ENCODE peak calls at places on chromosomes 4 and X, in five cellular contexts. R is fibroblast of mammary gland, A is GM13976, E is HFFc6, L is esophagus muscularis mucosa. D is an unnamed sample.

GRCh38 chr4:101192244-101192643 is 155.1 kb downstream of the PPP3CA start:
- DNase-seq in L (no peak), A (no peak), E (no peak), R (peak), D (no peak)

GRCh38 chr4:110623710-110624015 is 786 bp upstream of the PITX2 start:
- DNase-seq in R (no peak), A (no peak), E (no peak), L (no peak), D (no peak)

GRCh38 chrX:97199501-97199900 is 315.8 kb downstream of the RPA4 start:
- DNase-seq in E (no peak), A (no peak), L (no peak), R (no peak), D (no peak)

GRCh38 chr4:41095973-41096372 is 118.4 kb downstream of the APBB2 start:
- DNase-seq in L (no peak), E (peak), A (no peak), R (peak), D (peak)

GRCh38 chr4:157221895-157222763 is 1.6 kb downstream of the GRIA2 start:
- DNase-seq in A (no peak), L (no peak), R (no peak), E (no peak), D (no peak)

GRCh38 chr4:150828159-150828558 is 186.9 kb downstream of the LRBA start:
- DNase-seq in E (no peak), A (peak), R (no peak), L (no peak), D (peak)

GRCh38 chr4:72326692-72327632 is 242.1 kb downstream of the ADAMTS3 start:
- DNase-seq in A (peak), L (no peak), R (peak), E (peak), D (no peak)

GRCh38 chrX:120797201-120797938 is 78.3 kb downstream of the CT47B1 start:
- DNase-seq in E (no peak), L (no peak), A (no peak), R (peak), D (no peak)

GRCh38 chrX:70044541-70045245 is 5.0 kb downstream of the AWAT2 start:
- DNase-seq in L (no peak), A (no peak), R (peak), E (peak), D (no peak)

GRCh38 chr4:23857353-23857752 is 32.5 kb downstream of the PPARGC1A start:
- DNase-seq in L (no peak), E (no peak), A (no peak), R (peak), D (no peak)

GRCh38 chr4:57550143-57550542 is 440.0 kb upstream of the IGFBP7 start:
- DNase-seq in A (no peak), R (no peak), L (no peak), E (no peak), D (no peak)

GRCh38 chr4:16505726-16506125 is 279.5 kb upstream of the TAPT1 start:
- DNase-seq in E (peak), R (peak), A (no peak), L (no peak), D (no peak)
- TF ChIP-seq CTCF in E (peak), R (peak), A (no peak), L (no peak), D (peak)

GRCh38 chr4:186132577-186133277 is 28.2 kb downstream of the FAM149A start:
- DNase-seq in L (peak), A (no peak), E (no peak), R (peak), D (no peak)
- TF ChIP-seq CTCF in L (no peak), A (no peak), E (no peak), R (no peak), D (peak)

GRCh38 chrX:42531431-42531830 is 246.5 kb downstream of the PPP1R2C start:
- DNase-seq in R (no peak), L (no peak), A (no peak), E (no peak), D (no peak)

GRCh38 chrX:42533761-42534160 is 244.2 kb downstream of the PPP1R2C start:
- DNase-seq in R (no peak), L (no peak), E (no peak), A (no peak), D (no peak)

GRCh38 chrX:42535233-42535632 is 242.7 kb downstream of the PPP1R2C start:
- DNase-seq in R (no peak), L (no peak), A (no peak), E (no peak), D (no peak)

GRCh38 chrX:42524374-42524773 is 253.6 kb downstream of the PPP1R2C start:
- DNase-seq in L (no peak), E (no peak), R (peak), A (no peak), D (no peak)

DNA sequence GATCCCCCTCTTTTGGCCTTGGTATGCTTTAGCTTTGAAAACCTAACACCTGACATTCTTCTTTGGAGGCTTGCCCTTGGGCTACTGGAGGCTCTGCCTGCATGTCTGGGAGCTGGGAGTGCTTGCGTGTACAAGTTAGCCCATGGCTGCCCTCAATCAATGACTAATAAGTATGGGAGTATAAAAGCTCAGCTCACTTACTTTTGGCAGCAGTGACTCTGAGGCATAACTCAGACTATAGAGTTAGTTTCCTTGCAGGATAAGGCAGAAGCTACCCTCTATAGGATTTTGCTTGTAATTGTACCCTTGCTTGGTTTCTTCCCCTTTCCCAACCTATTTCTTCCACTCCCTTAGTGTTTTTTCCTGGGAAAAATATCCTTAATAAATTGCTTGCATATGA is 247.9 kb downstream of the PPP1R2C start:
- DNase-seq in A (no peak), R (peak), E (no peak), L (no peak), D (no peak)
- TF ChIP-seq CTCF in A (no peak), R (peak), E (no peak), L (no peak), D (no peak)

GRCh38 chr4:111991163-111991562 is 154.1 kb upstream of the FAM241A start:
- DNase-seq in L (no peak), R (no peak), A (peak), E (no peak), D (peak)
- TF ChIP-seq CTCF in L (no peak), R (no peak), A (no peak), E (no peak), D (no peak)

D was measured in GM06990.